ENCODE peak calls at places on chromosomes 5 and 9, in seven cellular contexts. N is ELR, X is amniotic epithelial cell, F is T1000, Y is NCI-H345, E is NCI-H460, M is AG04450. Z is an unnamed sample.

GRCh38 chr9:5784526-5785315 is 48.2 kb downstream of the ERMP1 start:
- DNase-seq in N (no peak), X (peak), F (no peak), Y (no peak), E (no peak), M (no peak), Z (no peak)

GRCh38 chr9:130183133-130183762 is 11.0 kb downstream of the NCS1 start:
- DNase-seq in N (peak), X (peak), F (peak), Y (no peak), E (no peak), M (peak), Z (no peak)

GRCh38 chr5:150278916-150279315 is 10.7 kb downstream of the CAMK2A start:
- DNase-seq in N (peak), X (peak), F (no peak), Y (no peak), E (no peak), M (peak), Z (no peak)

GRCh38 chr9:6133346-6134063 is 82.1 kb upstream of the IL33 start:
- DNase-seq in N (peak), X (peak), F (no peak), Y (no peak), E (no peak), M (no peak), Z (no peak)

GRCh38 chr5:138468966-138469539 is 3.8 kb downstream of the EGR1 start:
- DNase-seq in N (peak), X (no peak), F (no peak), Y (no peak), E (no peak), M (peak), Z (no peak)

GRCh38 chr5:150656191-150657132 is 4.6 kb upstream of the MYOZ3 start:
- DNase-seq in N (peak), X (no peak), F (peak), Y (peak), E (peak), M (no peak), Z (peak)

GRCh38 chr5:54725391-54726280 is 208.1 kb downstream of the SNX18 start:
- DNase-seq in N (peak), X (peak), F (no peak), Y (no peak), E (no peak), M (no peak), Z (no peak)

GRCh38 chr5:6804766-6805165 is 91.5 kb downstream of the TENT4A start:
- DNase-seq in N (peak), X (no peak), F (no peak), Y (no peak), E (no peak), M (no peak), Z (no peak)

GRCh38 chr5:15254607-15255006 is 245.4 kb upstream of the FBXL7 start:
- DNase-seq in N (no peak), X (peak), F (no peak), Y (no peak), E (no peak), M (no peak), Z (no peak)

GRCh38 chr5:170534177-170534576 is 30.4 kb downstream of the KCNIP1 start:
- DNase-seq in N (no peak), X (no peak), F (no peak), Y (no peak), E (no peak), M (no peak), Z (peak)

GRCh38 chr5:160938532-160938931 is 86.5 kb upstream of the ATP10B start:
- DNase-seq in N (no peak), X (no peak), F (no peak), Y (peak), E (no peak), M (no peak), Z (no peak)

GRCh38 chr9:81397735-81398381 is 291.5 kb downstream of the TLE1 start:
- DNase-seq in N (no peak), X (no peak), F (no peak), Y (no peak), E (no peak), M (no peak), Z (no peak)

GRCh38 chr9:13943176-13943575 is 370.8 kb downstream of the NFIB start:
- DNase-seq in N (no peak), X (no peak), F (no peak), Y (no peak), E (no peak), M (no peak), Z (no peak)

GRCh38 chr5:111734013-111734412 is 23.0 kb downstream of the NREP start:
- DNase-seq in N (peak), X (peak), F (no peak), Y (no peak), E (no peak), M (no peak), Z (no peak)

GRCh38 chr9:88976186-88976887 is 14.9 kb upstream of the S1PR3 start:
- DNase-seq in N (no peak), X (no peak), F (no peak), Y (no peak), E (no peak), M (no peak), Z (no peak)

GRCh38 chr5:126106032-126106431 is 317.2 kb upstream of the GRAMD2B start:
- DNase-seq in N (peak), X (no peak), F (no peak), Y (no peak), E (no peak), M (no peak), Z (no peak)

GRCh38 chr5:10987881-10988504 is 227.0 kb upstream of the DAP start:
- DNase-seq in N (peak), X (no peak), F (no peak), Y (peak), E (peak), M (no peak), Z (peak)

GRCh38 chr5:1751864-1752822 is 47.5 kb downstream of the MRPL36 start:
- DNase-seq in N (no peak), X (no peak), F (no peak), Y (no peak), E (no peak), M (no peak), Z (no peak)

GRCh38 chr5:110159202-110159601 is 469.5 kb downstream of the MAN2A1 start:
- DNase-seq in N (peak), X (peak), F (no peak), Y (no peak), E (peak), M (no peak), Z (no peak)

GRCh38 chr5:145946112-145946861 is 9.9 kb downstream of the SH3RF2 start:
- DNase-seq in N (peak), X (peak), F (peak), Y (no peak), E (peak), M (peak), Z (no peak)

GRCh38 chr9:86836797-86837196 is 110.5 kb downstream of the GAS1 start:
- DNase-seq in N (no peak), X (no peak), F (no peak), Y (no peak), E (no peak), M (no peak), Z (no peak)

GRCh38 chr9:112753725-112754124 is 3.2 kb downstream of the SNX30 start:
- DNase-seq in N (peak), X (peak), F (no peak), Y (no peak), E (no peak), M (peak), Z (no peak)

GRCh38 chr9:37792122-37792521 is 7.3 kb upstream of the EXOSC3 start:
- DNase-seq in N (no peak), X (no peak), F (no peak), Y (no peak), E (no peak), M (no peak), Z (no peak)

GRCh38 chr5:82164109-82164956 is 113.8 kb downstream of the RPS23 start:
- DNase-seq in N (peak), X (peak), F (no peak), Y (no peak), E (no peak), M (peak), Z (no peak)

GRCh38 chr5:149372932-149373331 is 6.2 kb downstream of the IL17B start:
- DNase-seq in N (no peak), X (no peak), F (no peak), Y (no peak), E (no peak), M (no peak), Z (no peak)

GRCh38 chr5:124738751-124739559 is 7.5 kb downstream of the ZNF608 start:
- DNase-seq in N (no peak), X (no peak), F (no peak), Y (no peak), E (no peak), M (no peak), Z (no peak)

GRCh38 chr5:142823176-142823575 is 53.0 kb downstream of the ARHGAP26 start:
- DNase-seq in N (no peak), X (no peak), F (no peak), Y (no peak), E (no peak), M (no peak), Z (no peak)

GRCh38 chr5:26434688-26435087 is 603.7 kb downstream of the CDH9 start:
- DNase-seq in N (no peak), X (no peak), F (no peak), Y (no peak), E (no peak), M (no peak), Z (no peak)

GRCh38 chr5:31809037-31809910 is 170.3 kb downstream of the PDZD2 start:
- DNase-seq in N (peak), X (peak), F (no peak), Y (peak), E (peak), M (peak), Z (peak)

GRCh38 chr5:16894236-16895057 is 41.6 kb downstream of the MYO10 start:
- DNase-seq in N (peak), X (peak), F (peak), Y (peak), E (peak), M (peak), Z (no peak)

GRCh38 chr5:33309780-33310345 is 130.9 kb upstream of the TARS1 start:
- DNase-seq in N (peak), X (peak), F (no peak), Y (no peak), E (no peak), M (no peak), Z (no peak)

GRCh38 chr9:135555203-135555602 is 6.4 kb upstream of the PAEP start:
- DNase-seq in N (no peak), X (no peak), F (no peak), Y (no peak), E (peak), M (no peak), Z (no peak)

GRCh38 chr5:131275996-131276535 is 12.2 kb downstream of the CDC42SE2 start:
- DNase-seq in N (no peak), X (no peak), F (no peak), Y (no peak), E (no peak), M (no peak), Z (no peak)

GRCh38 chr9:72022846-72023245 is 37.6 kb downstream of the C9orf57 start:
- DNase-seq in N (peak), X (peak), F (no peak), Y (no peak), E (no peak), M (peak), Z (no peak)

GRCh38 chr5:118984602-118985001 is 3.7 kb downstream of the DTWD2 start:
- DNase-seq in N (peak), X (peak), F (no peak), Y (no peak), E (no peak), M (no peak), Z (no peak)

GRCh38 chr5:170429014-170429413 is 39.8 kb upstream of the KCNMB1 start:
- DNase-seq in N (peak), X (no peak), F (no peak), Y (peak), E (no peak), M (no peak), Z (no peak)

GRCh38 chr5:179217356-179217755 is 127.9 kb downstream of the ADAMTS2 start:
- DNase-seq in N (peak), X (peak), F (no peak), Y (no peak), E (no peak), M (no peak), Z (no peak)

GRCh38 chr5:144951001-144951400 is 780.3 kb downstream of the KCTD16 start:
- DNase-seq in N (no peak), X (no peak), F (no peak), Y (no peak), E (no peak), M (no peak), Z (no peak)

GRCh38 chr5:158482201-158482600 is 617.5 kb downstream of the EBF1 start:
- DNase-seq in N (no peak), X (no peak), F (no peak), Y (no peak), E (no peak), M (no peak), Z (no peak)